ENCODE peak calls at places on chromosomes 1 and 21, in seven cellular contexts. R is lower lobe of right lung; H is activated CD8-positive, alpha-beta T cell treated with anti-CD3 and anti-CD28 coated beads, Interleukin-2, amount 10 ng/mL, durations not matched to agents 7 days and 5 days; V is CD8-positive, alpha-beta T cell; O is NCI-H748 treated with DMSO at 0.1 percent for 48 hours; Y is stimulated activated CD4-positive, alpha-beta T cell treated with anti-CD3 and anti-CD28 coated beads, Interleukin-1b, Interleukin-23, amount 100 ng/mL, for 24 hours; F is IMR-90. W is an unnamed sample.

GRCh38 chr1:154186177-154186576 is 5.7 kb downstream of the TPM3 start:
- DNase-seq in O (peak), F (peak), H (peak), V (peak), Y (peak), R (peak), W (peak)

GRCh38 chr1:150150511-150151021 is 850 bp downstream of the PLEKHO1 start:
- DNase-seq in F (no peak), R (peak), H (no peak), V (no peak), Y (no peak), O (no peak), W (no peak)

GRCh38 chr1:155136728-155137127 is 1.1 kb downstream of the SLC50A1 start:
- DNase-seq in O (no peak), V (no peak), H (peak), R (no peak), Y (no peak), F (no peak), W (no peak)

GRCh38 chr1:20281801-20282200 is 8.9 kb upstream of the VWA5B1 start:
- DNase-seq in Y (no peak), O (no peak), F (peak), R (no peak), V (no peak), H (no peak), W (peak)

GRCh38 chr1:14262582-14262981 is 335.9 kb upstream of the KAZN start:
- DNase-seq in F (no peak), R (no peak), V (no peak), Y (no peak), H (no peak), O (no peak), W (no peak)

GRCh38 chr1:202805886-202806511 is 2.2 kb downstream of the KDM5B start:
- DNase-seq in R (no peak), F (peak), Y (no peak), H (no peak), V (no peak), O (no peak), W (no peak)

GRCh38 chr1:211829343-211830054 is 1.1 kb downstream of the LPGAT1 start:
- DNase-seq in O (no peak), V (no peak), Y (no peak), R (no peak), F (no peak), H (no peak), W (no peak)

GRCh38 chr1:236206548-236206947 is 64.2 kb downstream of the GPR137B start:
- DNase-seq in H (no peak), R (no peak), F (no peak), V (no peak), O (no peak), Y (no peak), W (no peak)

GRCh38 chr1:219412772-219413171 is 200.1 kb downstream of the ZC3H11B start:
- DNase-seq in Y (no peak), H (no peak), V (no peak), R (no peak), F (peak), O (no peak), W (no peak)

GRCh38 chr1:88787023-88787903 is 103.2 kb downstream of the PKN2 start:
- DNase-seq in R (no peak), H (no peak), V (no peak), Y (no peak), O (no peak), F (no peak), W (no peak)

GRCh38 chr1:153880962-153881361 is 41.8 kb downstream of the GATAD2B start:
- DNase-seq in V (peak), R (peak), H (no peak), F (peak), Y (peak), O (peak), W (peak)

GRCh38 chr1:196557797-196558196 is 50.4 kb downstream of the KCNT2 start:
- DNase-seq in H (no peak), F (no peak), Y (no peak), V (no peak), O (no peak), R (no peak), W (no peak)

GRCh38 chr1:177444997-177445746 is 274.4 kb downstream of the BRINP2 start:
- DNase-seq in Y (no peak), F (no peak), H (no peak), O (peak), V (no peak), R (no peak), W (no peak)

GRCh38 chr1:12600880-12601633 is 17.0 kb downstream of the DHRS3 start:
- DNase-seq in F (no peak), R (no peak), H (peak), V (peak), O (no peak), Y (no peak), W (peak)

GRCh38 chr1:163412216-163412615 is 90.5 kb downstream of the NUF2 start:
- DNase-seq in H (no peak), Y (no peak), O (no peak), V (no peak), R (no peak), F (no peak), W (no peak)

GRCh38 chr1:94106716-94107115 is 14.2 kb downstream of the ABCA4 start:
- DNase-seq in F (peak), H (no peak), R (no peak), Y (no peak), O (no peak), V (no peak), W (peak)

GRCh38 chr1:88566615-88567387 is 117.3 kb upstream of the PKN2 start:
- DNase-seq in V (no peak), Y (no peak), H (no peak), F (no peak), O (no peak), R (no peak), W (no peak)

GRCh38 chr1:244095523-244095911 is 44.4 kb downstream of the ZBTB18 start:
- DNase-seq in F (no peak), V (no peak), Y (no peak), R (no peak), H (no peak), O (no peak), W (no peak)

GRCh38 chr21:30257773-30258172 is 25.0 kb downstream of the KRTAP24-1 start:
- DNase-seq in R (no peak), F (no peak), V (no peak), Y (no peak), O (no peak), H (no peak), W (peak)

GRCh38 chr21:45818904-45819285 is 162.7 kb upstream of the COL6A1 start:
- DNase-seq in Y (peak), H (peak), R (no peak), O (no peak), F (peak), V (peak), W (peak)

GRCh38 chr1:179021873-179022272 is 3.8 kb upstream of the FAM20B start:
- DNase-seq in O (peak), V (no peak), F (peak), Y (no peak), H (no peak), R (peak), W (peak)

GRCh38 chr1:64703600-64703999 is 41.3 kb upstream of the RAVER2 start:
- DNase-seq in O (no peak), V (no peak), H (no peak), R (no peak), Y (no peak), F (no peak), W (no peak)

GRCh38 chr21:35603471-35603870 is 456.9 kb downstream of the SETD4 start:
- DNase-seq in V (no peak), Y (no peak), O (peak), F (no peak), H (no peak), R (no peak), W (no peak)